ENCODE peak calls at places on chromosomes 5 and 9, in seven cellular contexts. V is K562, L is H1, Y is HCT116, Q is HepG2, I is SK-N-SH, C is GM12878. O is an unnamed sample.

GRCh38 chr5:14131855-14132503 is 11.2 kb upstream of the TRIO start:
- DNase-seq in C (no peak), Y (no peak), L (no peak), I (no peak), Q (peak; percentile 28), V (no peak), O (no peak)

GRCh38 chr9:14961372-14962068 is 51.3 kb upstream of the FREM1 start:
- DNase-seq in V (peak; percentile 18), Y (no peak), Q (peak; percentile 99), L (no peak), C (no peak), I (no peak), O (no peak)

GRCh38 chr9:131874916-131875670 is 135.2 kb upstream of the RAPGEF1 start:
- DNase-seq in C (no peak), I (no peak), L (no peak), Q (no peak), V (no peak), Y (no peak), O (no peak)

GRCh38 chr9:72888032-72888431 is 64.8 kb downstream of the ALDH1A1 start:
- DNase-seq in L (no peak), C (no peak), Q (no peak), V (no peak), I (no peak), Y (no peak), O (no peak)

GRCh38 chr5:37400501-37400900 is 21.4 kb downstream of the WDR70 start:
- DNase-seq in L (no peak), I (no peak), Y (no peak), C (no peak), V (no peak), Q (no peak), O (no peak)

GRCh38 chr9:92600742-92601261 is 65.0 kb upstream of the ECM2 start:
- DNase-seq in V (no peak), I (no peak), Q (no peak), L (no peak), Y (no peak), C (no peak), O (peak; percentile 67)

GRCh38 chr5:154380263-154380662 is 65.5 kb upstream of the SAP30L start:
- DNase-seq in L (no peak), Q (no peak), Y (no peak), I (no peak), V (no peak), C (no peak), O (peak; percentile 53)

GRCh38 chr9:114696814-114697544 is 15.0 kb upstream of the TEX48 start:
- DNase-seq in V (no peak), C (peak; percentile 65), I (no peak), L (no peak), Y (no peak), Q (no peak), O (no peak)

GRCh38 chr9:4297795-4298254 is 2.0 kb downstream of the GLIS3 start:
- DNase-seq in Q (peak; percentile 39), I (peak; percentile 74), C (no peak), V (peak; percentile 4), Y (no peak), L (no peak), O (peak; percentile 17)

GRCh38 chr5:151718653-151719052 is 31.9 kb upstream of the SPARC start:
- DNase-seq in C (no peak), L (no peak), Q (no peak), Y (no peak), V (no peak), I (no peak), O (no peak)

GRCh38 chr9:137878146-137878941 is 762 bp downstream of the CACNA1B start:
- DNase-seq in Y (no peak), C (no peak), I (peak; percentile 79), L (peak; percentile 51), Q (no peak), V (peak; percentile 68), O (no peak)

GRCh38 chr5:142325677-142326479 is 1.1 kb upstream of the SPRY4 start:
- DNase-seq in V (peak; percentile 87), Y (peak; percentile 63), L (peak; percentile 79), I (peak; percentile 81), Q (peak; percentile 73), C (no peak), O (no peak)

GRCh38 chr5:159262472-159262858 is 625 bp upstream of the UBLCP1 start:
- DNase-seq in L (no peak), C (no peak), V (no peak), Q (no peak), Y (peak; percentile 18), I (peak; percentile 33), O (no peak)

GRCh38 chr9:99411068-99411467 is 189.0 kb downstream of the SEC61B start:
- DNase-seq in I (no peak), Q (no peak), C (no peak), V (no peak), Y (no peak), L (no peak), O (no peak)

DNA sequence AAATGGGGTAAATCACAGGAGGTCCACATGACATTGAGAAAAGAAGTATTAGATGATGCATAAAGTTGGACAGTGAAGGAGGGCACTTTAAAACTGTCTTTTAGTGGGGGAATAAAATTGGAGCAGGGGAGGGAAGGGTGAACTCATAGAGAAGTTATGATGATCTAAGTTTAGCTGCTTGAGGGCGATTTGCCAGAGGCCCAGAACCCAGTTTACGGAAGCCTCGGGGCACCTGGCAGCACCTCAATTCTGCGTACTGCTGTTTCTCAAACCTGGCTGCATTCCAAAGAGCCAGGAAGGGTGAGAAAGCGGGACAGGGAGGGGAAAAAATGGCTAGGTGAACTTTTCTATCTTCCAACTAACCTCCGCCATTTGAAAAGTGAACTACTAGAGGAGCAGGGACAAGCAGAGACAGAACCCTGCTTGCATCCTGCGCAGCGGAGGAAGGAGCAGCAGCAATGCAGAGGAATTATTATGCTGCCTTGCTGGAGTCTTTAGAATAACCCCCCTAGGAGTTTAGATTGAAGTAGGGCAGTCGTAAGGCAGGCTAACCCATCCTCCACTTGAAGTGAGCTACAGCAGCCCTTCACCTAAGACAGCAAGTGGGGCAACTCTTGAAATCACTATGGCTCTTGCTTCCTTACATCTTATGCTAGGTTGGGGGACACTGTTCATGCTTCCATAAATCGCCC is 316.8 kb downstream of the BRINP1 start:
- DNase-seq in L (no peak), V (no peak), I (no peak), C (no peak), Y (no peak), Q (no peak), O (peak; percentile 26)
- TF ChIP-seq JUND in L (no peak), V (no peak), I (no peak), C (no peak), Y (no peak), Q (no peak), O (no peak)

GRCh38 chr9:81588148-81588874 is 101.0 kb downstream of the TLE1 start:
- DNase-seq in V (no peak), Q (peak; percentile 99), Y (no peak), C (no peak), L (no peak), I (no peak), O (peak; percentile 60)
- TF ChIP-seq JUND in V (no peak), Q (peak; percentile 98), Y (no peak), C (no peak), L (no peak), I (no peak), O (peak; percentile 58)

DNA sequence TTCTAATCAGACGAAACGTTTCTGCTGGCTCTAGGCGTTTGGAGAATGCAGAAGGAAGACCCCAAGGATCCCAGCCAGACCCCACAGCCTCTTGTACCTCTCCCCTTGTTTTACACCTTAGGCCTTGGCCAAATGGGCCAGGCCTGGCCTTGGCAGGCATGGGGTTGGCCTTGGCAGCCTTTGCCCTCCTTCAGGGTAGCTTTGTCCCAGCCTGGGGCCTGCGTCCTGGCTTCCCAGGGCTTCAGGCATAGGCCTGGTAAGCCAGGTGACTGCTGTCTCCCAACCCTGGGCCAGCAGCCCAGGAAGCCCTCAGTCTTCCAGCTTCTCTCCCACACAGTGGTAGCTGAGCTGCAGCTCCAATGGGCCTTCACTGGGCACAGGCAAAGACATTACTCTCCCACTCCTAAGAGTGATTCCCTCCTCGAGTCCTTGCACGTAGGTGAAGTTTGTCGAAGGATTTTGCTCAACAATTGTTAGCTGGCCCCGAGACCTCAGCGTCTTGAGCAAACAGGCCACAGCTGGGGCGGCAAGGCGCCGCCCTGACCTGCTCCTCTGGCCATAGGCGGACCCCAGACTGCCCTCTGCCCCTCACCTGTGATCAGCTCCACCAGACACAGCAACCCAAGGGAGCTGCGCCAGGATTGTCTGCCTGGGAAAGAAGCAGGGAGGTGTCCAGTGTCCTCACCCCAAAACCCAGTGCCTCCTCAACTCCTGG is 1.1 kb upstream of the PITX1 start:
- DNase-seq in L (no peak), V (no peak), I (no peak), Q (no peak), Y (no peak), C (no peak), O (peak; percentile 51)
- TF ChIP-seq JUND in L (no peak), V (no peak), I (no peak), Q (no peak), Y (no peak), C (no peak), O (no peak)

GRCh38 chr5:94872526-94872925 is 254.1 kb downstream of the SLF1 start:
- DNase-seq in C (no peak), I (no peak), Q (no peak), Y (no peak), V (no peak), L (no peak), O (no peak)

GRCh38 chr5:94870496-94871214 is 252.2 kb downstream of the SLF1 start:
- DNase-seq in Q (peak; percentile 6), L (no peak), I (no peak), Y (no peak), V (no peak), C (no peak), O (no peak)
- TF ChIP-seq JUND in Q (no peak), L (no peak), I (no peak), Y (no peak), V (no peak), C (no peak), O (no peak)

DNA sequence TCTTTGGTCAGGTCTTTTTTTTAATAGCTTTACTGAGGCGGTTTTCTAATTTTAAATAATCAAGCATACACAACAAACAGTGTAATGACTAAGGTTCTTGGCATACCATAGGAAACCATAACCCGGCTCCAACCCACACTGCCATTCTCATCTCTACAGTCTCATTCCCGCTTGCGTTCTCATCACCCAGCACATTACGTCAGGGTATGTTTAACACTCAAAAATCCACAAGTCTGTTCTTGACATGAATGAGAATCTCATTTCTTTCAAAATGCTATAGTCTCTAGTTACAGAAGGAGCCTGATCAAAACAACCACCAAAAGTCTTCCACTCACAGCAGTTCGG is 505 bp downstream of the C5orf34 start:
- DNase-seq in I (peak; percentile 51), L (no peak), Q (peak; percentile 21), V (no peak), Y (no peak), C (no peak), O (peak; percentile 41)
- TF ChIP-seq JUND in I (no peak), L (no peak), Q (no peak), V (no peak), Y (no peak), C (no peak), O (no peak)